ENCODE peak calls at places on chromosomes 12 and 14, in four cellular contexts. One of them, this sample, is unnamed.

GRCh38 chr12:27293463-27293862 is 39.2 kb upstream of the BMAL2 start:
- DNase-seq in K562: no peak
- DNase-seq in GM12878: no peak
- DNase-seq in SK-N-SH: no peak
- DNase-seq in this sample: no peak

GRCh38 chr14:79325071-79325470 is 886.2 kb downstream of the DIO2 start:
- DNase-seq in K562: no peak
- DNase-seq in GM12878: no peak
- DNase-seq in SK-N-SH: no peak
- DNase-seq in this sample: no peak

GRCh38 chr12:69661386-69661785 is 37.7 kb downstream of the BEST3 start:
- DNase-seq in K562: no peak
- DNase-seq in GM12878: no peak
- DNase-seq in SK-N-SH: no peak
- DNase-seq in this sample: no peak

GRCh38 chr14:61125314-61126082 is 144.5 kb downstream of the SLC38A6 start:
- DNase-seq in K562: no peak
- DNase-seq in GM12878: no peak
- DNase-seq in SK-N-SH: no peak
- DNase-seq in this sample: no peak

GRCh38 chr12:45216983-45217485 is 1.1 kb downstream of the ANO6 start:
- DNase-seq in K562: no peak
- DNase-seq in GM12878: no peak
- DNase-seq in SK-N-SH: peak; percentile 65
- DNase-seq in this sample: no peak

GRCh38 chr14:99576304-99576703 is 27.7 kb downstream of the CCDC85C start:
- DNase-seq in K562: no peak
- DNase-seq in GM12878: no peak
- DNase-seq in SK-N-SH: no peak
- DNase-seq in this sample: no peak

GRCh38 chr14:77508249-77508648 is 9.6 kb upstream of the ISM2 start:
- DNase-seq in K562: no peak
- DNase-seq in GM12878: no peak
- DNase-seq in SK-N-SH: no peak
- DNase-seq in this sample: no peak

GRCh38 chr12:40988335-40988734 is 199.8 kb upstream of the PDZRN4 start:
- DNase-seq in K562: no peak
- DNase-seq in GM12878: no peak
- DNase-seq in SK-N-SH: no peak
- DNase-seq in this sample: no peak

GRCh38 chr12:2580821-2581220 is 213.9 kb upstream of the FKBP4 start:
- DNase-seq in K562: no peak
- DNase-seq in GM12878: no peak
- DNase-seq in SK-N-SH: no peak
- DNase-seq in this sample: no peak

GRCh38 chr14:103879570-103880333 is 32.4 kb upstream of the PPP1R13B start:
- DNase-seq in K562: peak; percentile 25
- DNase-seq in GM12878: no peak
- DNase-seq in SK-N-SH: peak; percentile 51
- DNase-seq in this sample: peak; percentile 40

GRCh38 chr12:59570134-59570533 is 25.7 kb upstream of the SLC16A7 start:
- DNase-seq in K562: no peak
- DNase-seq in GM12878: no peak
- DNase-seq in SK-N-SH: no peak
- DNase-seq in this sample: no peak

GRCh38 chr14:55684956-55685584 is 105.1 kb downstream of the KTN1 start:
- DNase-seq in K562: no peak
- DNase-seq in GM12878: no peak
- DNase-seq in SK-N-SH: no peak
- DNase-seq in this sample: no peak

GRCh38 chr14:76958020-76958965 is 70.2 kb downstream of the IRF2BPL start:
- DNase-seq in K562: no peak
- DNase-seq in GM12878: no peak
- DNase-seq in SK-N-SH: no peak
- DNase-seq in this sample: no peak

GRCh38 chr14:102772781-102773570 is 4.3 kb upstream of the TRAF3 start:
- DNase-seq in K562: no peak
- DNase-seq in GM12878: no peak
- DNase-seq in SK-N-SH: no peak
- DNase-seq in this sample: peak; percentile 72

GRCh38 chr12:70151993-70152392 is 91.2 kb upstream of the CNOT2 start:
- DNase-seq in K562: no peak
- DNase-seq in GM12878: no peak
- DNase-seq in SK-N-SH: no peak
- DNase-seq in this sample: no peak

GRCh38 chr12:109738878-109739665 is 25.4 kb downstream of the FAM222A start:
- DNase-seq in K562: no peak
- DNase-seq in GM12878: no peak
- DNase-seq in SK-N-SH: peak; percentile 6
- DNase-seq in this sample: peak; percentile 3

GRCh38 chr12:111819191-111820158 is 22.6 kb upstream of the MAPKAPK5 start:
- DNase-seq in K562: no peak
- DNase-seq in GM12878: no peak
- DNase-seq in SK-N-SH: no peak
- DNase-seq in this sample: no peak

GRCh38 chr12:128382946-128383739 is 116.2 kb downstream of the TMEM132C start:
- DNase-seq in K562: no peak
- DNase-seq in GM12878: no peak
- DNase-seq in SK-N-SH: no peak
- DNase-seq in this sample: no peak

GRCh38 chr12:26429070-26429691 is 233.8 kb downstream of the SSPN start:
- DNase-seq in K562: no peak
- DNase-seq in GM12878: no peak
- DNase-seq in SK-N-SH: no peak
- DNase-seq in this sample: no peak

GRCh38 chr12:66279127-66279712 is 23.1 kb upstream of the HELB start:
- DNase-seq in K562: peak; percentile 15
- DNase-seq in GM12878: no peak
- DNase-seq in SK-N-SH: peak; percentile 15
- DNase-seq in this sample: no peak

GRCh38 chr14:57847096-57847495 is 18.8 kb downstream of the SLC35F4 start:
- DNase-seq in K562: no peak
- DNase-seq in GM12878: no peak
- DNase-seq in SK-N-SH: no peak
- DNase-seq in this sample: no peak

GRCh38 chr12:84911331-84912190 is 1.0 kb downstream of the SLC6A15 start:
- DNase-seq in K562: no peak
- DNase-seq in GM12878: no peak
- DNase-seq in SK-N-SH: peak; percentile 77
- DNase-seq in this sample: peak; percentile 94

GRCh38 chr14:36021030-36021422 is 155.5 kb downstream of the PTCSC3 start:
- DNase-seq in K562: no peak
- DNase-seq in GM12878: peak; percentile 23
- DNase-seq in SK-N-SH: no peak
- DNase-seq in this sample: no peak

GRCh38 chr12:92030618-92031017 is 115.0 kb downstream of the BTG1 start:
- DNase-seq in K562: no peak
- DNase-seq in GM12878: peak; percentile 88
- DNase-seq in SK-N-SH: no peak
- DNase-seq in this sample: no peak

GRCh38 chr12:52821071-52821730 is 7.3 kb upstream of the KRT4 start:
- DNase-seq in K562: no peak
- DNase-seq in GM12878: no peak
- DNase-seq in SK-N-SH: no peak
- DNase-seq in this sample: no peak

GRCh38 chr12:16119618-16120017 is 157.9 kb downstream of the SLC15A5 start:
- DNase-seq in K562: no peak
- DNase-seq in GM12878: no peak
- DNase-seq in SK-N-SH: no peak
- DNase-seq in this sample: no peak

GRCh38 chr12:45191239-45191638 is 24.7 kb upstream of the ANO6 start:
- DNase-seq in K562: no peak
- DNase-seq in GM12878: no peak
- DNase-seq in SK-N-SH: no peak
- DNase-seq in this sample: no peak

GRCh38 chr14:65948302-65948701 is 535.8 kb downstream of the FUT8 start:
- DNase-seq in K562: no peak
- DNase-seq in GM12878: no peak
- DNase-seq in SK-N-SH: no peak
- DNase-seq in this sample: no peak

GRCh38 chr12:116336542-116337065 is 59.1 kb upstream of the MED13L start:
- DNase-seq in K562: peak; percentile 70
- DNase-seq in GM12878: peak; percentile 67
- DNase-seq in SK-N-SH: no peak
- DNase-seq in this sample: no peak

GRCh38 chr12:50057000-50057841 is at the start of gene ASIC1:
- DNase-seq in K562: peak; percentile 83
- DNase-seq in GM12878: no peak
- DNase-seq in SK-N-SH: peak; percentile 95
- DNase-seq in this sample: peak; percentile 77

DNA sequence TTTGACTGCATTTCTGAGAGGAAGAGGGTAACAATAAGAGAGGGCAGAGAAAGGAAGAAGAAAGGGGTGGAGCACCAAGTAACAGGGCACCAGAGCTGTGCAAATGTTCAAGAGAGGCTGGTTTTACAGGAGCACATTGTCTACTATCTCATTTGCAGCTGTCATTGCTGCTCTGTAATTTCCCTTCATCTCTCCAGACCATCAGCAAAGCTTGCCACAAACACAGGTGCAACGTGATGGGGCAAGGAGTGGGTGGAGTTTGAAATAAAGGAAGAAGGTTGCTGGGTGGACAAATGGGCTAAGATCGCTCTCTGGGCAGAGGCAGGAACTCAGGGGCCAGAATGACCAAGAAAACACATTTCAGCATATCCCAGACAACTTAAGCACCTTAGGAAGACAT is 47.8 kb upstream of the PLEKHG6 start:
- DNase-seq in K562: peak; percentile 27
- DNase-seq in GM12878: no peak
- DNase-seq in SK-N-SH: no peak
- DNase-seq in this sample: no peak
- TF ChIP-seq USF1 in K562: no peak
- TF ChIP-seq USF1 in GM12878: no peak
- TF ChIP-seq USF1 in SK-N-SH: no peak
- TF ChIP-seq USF1 in this sample: no peak

DNA sequence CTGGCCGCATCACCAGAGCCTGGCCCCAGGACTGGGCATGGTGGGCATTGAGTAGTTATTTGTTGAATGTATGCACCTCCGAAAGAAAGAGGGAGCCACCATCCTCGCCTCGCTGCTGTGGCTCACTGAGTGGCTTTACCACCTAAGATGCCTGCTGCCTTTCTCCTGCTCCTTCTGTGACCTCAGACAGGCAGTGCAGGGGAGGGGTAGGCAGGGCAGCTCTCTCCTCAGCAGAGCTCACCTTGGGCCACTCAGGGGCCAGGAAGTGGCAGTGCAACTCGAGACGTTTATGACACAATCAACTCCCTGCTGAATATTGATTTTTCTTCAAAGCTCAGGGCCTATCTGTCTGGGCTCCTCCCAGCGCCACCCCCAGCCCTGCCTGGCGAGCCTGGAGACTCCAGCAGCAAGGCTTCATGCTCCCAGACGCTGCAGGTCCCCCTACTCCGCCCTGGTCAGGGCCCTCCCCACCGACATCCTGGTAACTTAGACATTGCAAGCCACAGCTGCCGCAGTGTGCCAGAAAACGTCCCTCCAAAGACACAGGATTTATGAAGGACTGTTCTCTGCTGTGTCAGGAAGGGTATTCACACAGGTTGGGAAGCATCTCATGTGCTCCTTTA is 84.3 kb upstream of the DIO3 start:
- DNase-seq in K562: no peak
- DNase-seq in GM12878: no peak
- DNase-seq in SK-N-SH: no peak
- DNase-seq in this sample: peak; percentile 59
- TF ChIP-seq USF2 in K562: no peak
- TF ChIP-seq USF2 in GM12878: no peak
- TF ChIP-seq USF2 in SK-N-SH: no peak
- TF ChIP-seq USF2 in this sample: peak; percentile 16

DNA sequence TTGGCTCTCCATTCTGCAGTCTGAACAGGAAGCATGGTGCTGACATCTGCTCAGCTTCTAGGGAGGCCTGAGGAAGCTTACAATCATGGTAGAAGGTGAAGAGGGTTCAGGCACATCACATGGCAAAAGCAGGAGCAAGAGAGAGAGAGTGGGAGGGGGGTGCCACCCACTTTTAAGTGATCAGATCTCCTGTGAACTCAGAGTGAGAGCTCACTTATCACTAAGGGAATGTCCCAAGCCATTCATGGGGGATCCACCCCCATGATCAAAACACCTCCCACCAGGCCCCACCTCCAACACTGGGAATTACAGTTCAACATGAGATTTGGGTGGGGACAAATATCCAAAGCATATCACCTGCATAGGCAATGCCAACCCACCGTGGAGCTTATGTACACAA is 9.8 kb upstream of the GNG2 start:
- DNase-seq in K562: no peak
- DNase-seq in GM12878: no peak
- DNase-seq in SK-N-SH: no peak
- DNase-seq in this sample: no peak
- TF ChIP-seq USF1 in K562: no peak
- TF ChIP-seq USF1 in GM12878: no peak
- TF ChIP-seq USF1 in SK-N-SH: no peak
- TF ChIP-seq USF1 in this sample: no peak

DNA sequence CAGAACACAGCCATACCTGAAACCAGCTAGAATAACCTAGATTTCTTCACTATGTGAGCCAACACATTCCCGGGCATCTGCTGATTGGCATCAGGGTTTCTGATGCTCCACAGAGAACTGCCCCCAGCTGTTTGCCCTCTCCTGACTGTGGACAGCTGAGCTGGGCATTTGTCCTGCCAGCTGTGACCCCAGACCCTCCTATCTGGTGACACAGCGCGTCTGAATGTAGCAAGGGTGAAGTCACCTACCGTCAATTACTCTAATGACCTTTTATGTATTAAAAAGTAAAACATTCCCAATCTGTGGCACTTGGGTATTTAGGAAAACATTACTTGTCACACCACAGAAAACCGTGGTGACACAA is 29.7 kb upstream of the SFSWAP start:
- DNase-seq in K562: no peak
- DNase-seq in GM12878: no peak
- DNase-seq in SK-N-SH: peak; percentile 19
- DNase-seq in this sample: no peak
- TF ChIP-seq USF2 in K562: no peak
- TF ChIP-seq USF2 in GM12878: no peak
- TF ChIP-seq USF2 in SK-N-SH: no peak
- TF ChIP-seq USF2 in this sample: no peak

GRCh38 chr12:78340406-78340805 is 509.7 kb downstream of the NAV3 start:
- DNase-seq in K562: no peak
- DNase-seq in GM12878: no peak
- DNase-seq in SK-N-SH: no peak
- DNase-seq in this sample: no peak

GRCh38 chr12:78343657-78344056 is 513.0 kb downstream of the NAV3 start:
- DNase-seq in K562: no peak
- DNase-seq in GM12878: no peak
- DNase-seq in SK-N-SH: no peak
- DNase-seq in this sample: no peak

GRCh38 chr12:78338054-78338785 is 507.5 kb downstream of the NAV3 start:
- DNase-seq in K562: no peak
- DNase-seq in GM12878: no peak
- DNase-seq in SK-N-SH: no peak
- DNase-seq in this sample: no peak
- TF ChIP-seq USF1 in K562: no peak
- TF ChIP-seq USF1 in GM12878: no peak
- TF ChIP-seq USF1 in SK-N-SH: no peak
- TF ChIP-seq USF1 in this sample: no peak

This sample was measured in WTC11.